ENCODE peak calls at places on chromosomes 16 and 17, in five cellular contexts. One of them, this sample, is unnamed.

GRCh38 chr16:11306381-11306780 is 25.3 kb upstream of the PRM1 start:
- DNase-seq in activated gamma-delta T cell: no peak
- DNase-seq in cardiac muscle cell: no peak
- DNase-seq in PC-3: no peak
- DNase-seq in kidney glomerular epithelial cell: no peak
- DNase-seq in this sample: no peak

GRCh38 chr17:42682400-42683384 is at the start of gene CNTNAP1:
- DNase-seq in PC-3: peak; percentile 47
- DNase-seq in cardiac muscle cell: peak; percentile 83
- DNase-seq in activated gamma-delta T cell: no peak
- DNase-seq in kidney glomerular epithelial cell: peak; percentile 60
- DNase-seq in this sample: no peak

GRCh38 chr17:61455754-61456681 is 3.8 kb downstream of the TBX4 start:
- DNase-seq in kidney glomerular epithelial cell: no peak
- DNase-seq in PC-3: no peak
- DNase-seq in cardiac muscle cell: no peak
- DNase-seq in activated gamma-delta T cell: no peak
- DNase-seq in this sample: no peak

GRCh38 chr17:38559880-38560230 is 45.9 kb downstream of the SRCIN1 start:
- DNase-seq in activated gamma-delta T cell: no peak
- DNase-seq in kidney glomerular epithelial cell: no peak
- DNase-seq in cardiac muscle cell: no peak
- DNase-seq in PC-3: no peak
- DNase-seq in this sample: no peak

GRCh38 chr17:63696381-63696961 is 3.5 kb downstream of the LIMD2 start:
- DNase-seq in activated gamma-delta T cell: no peak
- DNase-seq in cardiac muscle cell: peak; percentile 53
- DNase-seq in kidney glomerular epithelial cell: no peak
- DNase-seq in PC-3: peak; percentile 55
- DNase-seq in this sample: no peak

GRCh38 chr16:22623351-22623781 is 112.7 kb downstream of the NPIPB5 start:
- DNase-seq in kidney glomerular epithelial cell: peak; percentile 4
- DNase-seq in cardiac muscle cell: no peak
- DNase-seq in activated gamma-delta T cell: no peak
- DNase-seq in PC-3: no peak
- DNase-seq in this sample: no peak

GRCh38 chr16:77555781-77556180 is 120.9 kb upstream of the ADAMTS18 start:
- DNase-seq in PC-3: no peak
- DNase-seq in activated gamma-delta T cell: no peak
- DNase-seq in kidney glomerular epithelial cell: peak; percentile 78
- DNase-seq in cardiac muscle cell: no peak
- DNase-seq in this sample: no peak

GRCh38 chr17:77287432-77288068 is 146.8 kb downstream of the SEC14L1 start:
- DNase-seq in kidney glomerular epithelial cell: peak; percentile 58
- DNase-seq in activated gamma-delta T cell: no peak
- DNase-seq in PC-3: peak; percentile 98
- DNase-seq in cardiac muscle cell: peak; percentile 84
- DNase-seq in this sample: peak; percentile 90

GRCh38 chr17:66964930-66965800 is 658 bp downstream of the CACNG4 start:
- DNase-seq in cardiac muscle cell: peak; percentile 47
- DNase-seq in PC-3: peak; percentile 34
- DNase-seq in activated gamma-delta T cell: no peak
- DNase-seq in kidney glomerular epithelial cell: no peak
- DNase-seq in this sample: no peak

This sample was measured in RWPE2.